ENCODE peak calls at places on chromosome 7, in seven cellular contexts. B is PC-3, H is PC-9, A is GM23248, Z is fibroblast of lung, U is OCI-LY7, C is K562. E is an unnamed sample.

GRCh38 chr7:24728503-24729364 is 28.5 kb downstream of the GSDME start:
- DNase-seq in Z (peak; percentile 18), U (no peak), C (no peak), A (peak; percentile 65), B (no peak), H (no peak), E (no peak)

GRCh38 chr7:36303202-36304098 is 86.2 kb upstream of the ANLN start:
- DNase-seq in U (no peak), A (peak; percentile 100), H (peak; percentile 100), B (peak; percentile 98), C (no peak), Z (peak; percentile 97), E (peak; percentile 32)

GRCh38 chr7:138089080-138089901 is 13.0 kb downstream of the AKR1D1 start:
- DNase-seq in A (peak; percentile 59), C (no peak), U (no peak), H (peak; percentile 94), Z (peak; percentile 11), B (peak; percentile 77), E (no peak)

GRCh38 chr7:90763108-90763507 is 167.0 kb downstream of the CDK14 start:
- DNase-seq in B (no peak), H (no peak), A (no peak), C (no peak), Z (no peak), U (no peak), E (no peak)

GRCh38 chr7:568031-568680 is 48.5 kb upstream of the PDGFA start:
- DNase-seq in A (no peak), C (no peak), B (no peak), U (no peak), H (no peak), Z (no peak), E (no peak)

GRCh38 chr7:134478707-134479106 is 19.8 kb upstream of the AKR1B1 start:
- DNase-seq in A (peak; percentile 40), C (no peak), H (no peak), U (no peak), Z (peak; percentile 23), B (peak; percentile 27), E (no peak)

GRCh38 chr7:48760528-48761265 is 163.7 kb upstream of the CDC14C start:
- DNase-seq in H (no peak), A (peak; percentile 1), B (peak; percentile 14), C (no peak), U (no peak), Z (no peak), E (no peak)

GRCh38 chr7:1664711-1665591 is 5.1 kb upstream of the ELFN1 start:
- DNase-seq in B (peak; percentile 46), A (peak; percentile 78), H (no peak), C (peak; percentile 80), U (peak; percentile 35), Z (peak; percentile 52), E (no peak)

GRCh38 chr7:11709240-11709639 is 122.8 kb downstream of the THSD7A start:
- DNase-seq in U (no peak), B (peak; percentile 47), Z (no peak), A (peak; percentile 33), C (no peak), H (no peak), E (no peak)

GRCh38 chr7:143958781-143959180 is 4.1 kb downstream of the OR2F1 start:
- DNase-seq in C (no peak), Z (peak; percentile 61), U (no peak), H (no peak), B (no peak), A (no peak), E (no peak)

GRCh38 chr7:476736-477360 is 42.8 kb downstream of the PDGFA start:
- DNase-seq in B (no peak), H (no peak), C (no peak), A (no peak), U (no peak), Z (no peak), E (no peak)

DNA sequence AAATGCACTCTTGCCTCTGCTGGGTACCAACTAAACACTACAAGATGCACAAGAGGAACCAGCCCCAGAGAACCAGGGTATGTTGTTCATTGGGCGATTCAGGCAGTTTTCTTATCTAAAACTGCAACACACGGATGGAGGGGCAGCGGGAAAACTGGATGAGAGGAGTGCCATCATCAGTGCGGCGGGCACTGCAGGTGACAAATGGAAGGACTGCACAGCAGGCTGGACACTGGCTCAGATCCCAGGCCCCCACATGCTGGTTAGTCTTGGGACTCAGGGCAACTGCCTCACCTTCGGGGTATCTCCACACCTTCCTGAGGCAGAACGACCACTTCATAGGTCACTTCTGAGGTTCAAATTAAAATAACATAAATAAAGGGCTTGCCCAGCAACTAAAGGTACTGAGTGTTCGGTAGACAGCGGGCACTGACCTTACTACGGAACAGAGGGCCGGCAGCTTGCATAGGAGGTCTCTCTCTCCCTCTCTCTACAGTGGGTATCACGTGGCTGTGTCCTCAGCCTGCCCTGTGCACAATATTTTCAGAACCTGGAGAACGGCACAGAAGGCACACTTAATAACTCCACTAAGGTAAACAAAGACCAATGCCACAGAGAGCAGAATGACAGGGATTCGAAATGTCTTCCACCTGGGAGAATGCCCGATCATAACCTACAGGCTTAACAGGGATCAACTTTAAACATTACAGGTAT is 72.1 kb downstream of the GRB10 start:
- DNase-seq in B (no peak), U (no peak), H (no peak), A (no peak), Z (no peak), C (no peak), E (no peak)
- H3K79me2 ChIP-seq in B (peaks cover 81% of the 10 kb centered on the region), U (no peaks in the 10 kb centered on the region), H (peaks cover 50% of the 10 kb centered on the region), A (peaks cover 69% of the 10 kb centered on the region), Z (peaks cover 3% of the 10 kb centered on the region), C (peaks cover 86% of the 10 kb centered on the region), E (no peaks in the 10 kb centered on the region)

DNA sequence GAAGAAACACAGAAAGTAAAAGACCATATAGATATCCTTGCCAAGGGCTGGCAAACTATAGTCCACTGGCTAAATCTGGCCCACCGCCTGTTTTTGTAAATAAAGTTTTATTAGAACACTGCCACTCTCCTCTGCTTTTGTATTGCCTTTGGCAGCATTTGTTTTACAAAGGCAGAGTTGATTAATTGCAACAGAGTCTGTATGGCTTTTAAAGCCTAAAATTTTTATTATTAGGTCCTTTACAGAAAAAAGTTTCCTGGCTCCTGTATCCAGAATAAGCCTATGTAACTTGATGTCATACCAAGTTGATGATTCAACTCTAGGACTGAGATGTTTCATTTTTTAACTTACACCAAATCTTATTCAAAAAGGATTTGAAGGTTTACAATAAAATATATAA is 31.7 kb downstream of the CPED1 start:
- DNase-seq in C (no peak), U (no peak), A (peak; percentile 77), Z (peak; percentile 78), B (peak; percentile 44), H (peak; percentile 37), E (no peak)
- H3K27ac ChIP-seq in C (peak overlapping the region; percentile 12), U (no peak overlapping the region), A (peak overlapping the region; percentile 67), Z (peak overlapping the region; percentile 25), B (peak overlapping the region; percentile 10), H (peak overlapping the region; percentile 52), E (no peak overlapping the region)

DNA sequence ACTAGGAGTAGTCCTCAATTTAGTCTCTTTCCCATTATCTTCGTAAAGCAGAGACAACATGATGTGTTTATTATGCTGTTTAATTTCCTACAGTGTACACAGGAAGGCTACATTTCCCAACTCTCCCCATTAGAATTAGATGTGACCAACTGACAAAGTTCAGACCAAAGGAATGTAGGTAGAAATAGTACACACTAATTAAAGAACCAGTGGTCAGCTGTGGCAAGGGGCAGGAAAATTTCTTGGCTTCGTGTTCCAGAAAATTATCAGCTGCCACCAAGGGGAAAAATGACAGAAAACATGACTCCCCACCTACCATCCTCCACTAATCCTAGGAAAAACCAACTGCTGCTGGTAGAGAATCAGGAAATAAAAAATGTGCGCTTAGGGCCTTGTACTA is 125.6 kb downstream of the PPP1R3A start:
- DNase-seq in H (no peak), A (no peak), U (no peak), B (no peak), Z (no peak), C (no peak), E (no peak)
- H3K79me2 ChIP-seq in H (no peaks in the 10 kb centered on the region), A (no peaks in the 10 kb centered on the region), U (no peaks in the 10 kb centered on the region), B (no peaks in the 10 kb centered on the region), Z (no peaks in the 10 kb centered on the region), C (no peaks in the 10 kb centered on the region), E (no peaks in the 10 kb centered on the region)

GRCh38 chr7:25901658-25902057 is 250.3 kb upstream of the NFE2L3 start:
- DNase-seq in Z (no peak), U (no peak), A (no peak), H (no peak), B (no peak), C (no peak), E (no peak)

GRCh38 chr7:25907214-25907613 is 244.8 kb upstream of the NFE2L3 start:
- DNase-seq in Z (no peak), A (no peak), H (no peak), C (no peak), B (no peak), U (no peak), E (no peak)

GRCh38 chr7:25908154-25908948 is 243.6 kb upstream of the NFE2L3 start:
- DNase-seq in B (no peak), Z (no peak), C (no peak), U (no peak), A (no peak), H (no peak), E (no peak)

GRCh38 chr7:25906760-25907159 is 245.2 kb upstream of the NFE2L3 start:
- DNase-seq in U (no peak), A (no peak), H (no peak), C (no peak), B (no peak), Z (no peak), E (no peak)

GRCh38 chr7:25906003-25906402 is 246.0 kb upstream of the NFE2L3 start:
- DNase-seq in H (no peak), U (no peak), A (no peak), C (no peak), B (no peak), Z (no peak), E (peak; percentile 25)
- H3K27ac ChIP-seq in H (no peak overlapping the region), U (no peak overlapping the region), A (no peak overlapping the region), C (no peak overlapping the region), B (no peak overlapping the region), Z (no peak overlapping the region), E (no peak overlapping the region)

DNA sequence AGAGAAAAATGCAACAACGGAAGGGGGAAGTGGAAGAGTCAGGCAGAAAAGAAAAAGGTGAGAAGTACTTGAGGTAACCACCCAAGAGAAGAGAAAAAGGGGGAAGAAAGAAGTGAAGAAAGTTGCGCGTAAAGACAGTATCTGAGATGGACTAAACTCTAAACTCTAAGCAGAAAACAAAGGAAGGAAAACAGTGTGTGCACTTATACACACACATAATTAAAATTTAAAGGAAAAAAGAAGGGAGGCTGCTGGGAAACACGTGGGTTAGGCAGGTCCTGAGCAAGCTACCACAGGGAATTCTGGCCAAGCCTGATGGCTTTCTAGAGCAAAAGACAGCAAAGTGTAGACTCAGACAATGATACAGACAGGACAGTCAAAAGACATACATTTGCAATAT is 78.0 kb downstream of the UBE2H start:
- DNase-seq in U (no peak), A (no peak), B (no peak), C (no peak), H (no peak), Z (no peak), E (no peak)
- H3K79me2 ChIP-seq in U (no peaks in the 10 kb centered on the region), A (peaks cover 72% of the 10 kb centered on the region), B (no peaks in the 10 kb centered on the region), C (no peaks in the 10 kb centered on the region), H (peaks cover 60% of the 10 kb centered on the region), Z (no peaks in the 10 kb centered on the region), E (peaks cover 82% of the 10 kb centered on the region)

GRCh38 chr7:41976411-41976810 is 260.6 kb downstream of the GLI3 start:
- DNase-seq in Z (no peak), U (no peak), A (no peak), B (no peak), H (no peak), C (no peak), E (no peak)
- H3K27ac ChIP-seq in Z (no peak overlapping the region), U (no peak overlapping the region), A (no peak overlapping the region), B (no peak overlapping the region), H (no peak overlapping the region), C (no peak overlapping the region), E (no peak overlapping the region)